ENCODE peak calls at places on chromosomes 4 and X, in four cellular contexts. One of them, this sample, is unnamed.

GRCh38 chr4:128512767-128513322 is 225.2 kb upstream of the PGRMC2 start:
- DNase-seq in T-helper 9 cell: no peak
- DNase-seq in HEK293T: no peak
- DNase-seq in HCEC 1CT: no peak
- DNase-seq in this sample: no peak

GRCh38 chr4:111839186-111839585 is 306.1 kb upstream of the FAM241A start:
- DNase-seq in T-helper 9 cell: no peak
- DNase-seq in HEK293T: no peak
- DNase-seq in HCEC 1CT: no peak
- DNase-seq in this sample: no peak

GRCh38 chrX:132490086-132490419 is 1.2 kb upstream of the MBNL3 start:
- DNase-seq in T-helper 9 cell: no peak
- DNase-seq in HEK293T: no peak
- DNase-seq in HCEC 1CT: no peak
- DNase-seq in this sample: no peak

GRCh38 chrX:150200820-150201287 is 162.3 kb upstream of the MAMLD1 start:
- DNase-seq in T-helper 9 cell: no peak
- DNase-seq in HEK293T: peak
- DNase-seq in HCEC 1CT: peak
- DNase-seq in this sample: peak

GRCh38 chrX:2320580-2321327 is 180.0 kb downstream of the DHRSX start:
- DNase-seq in T-helper 9 cell: no peak
- DNase-seq in HEK293T: no peak
- DNase-seq in HCEC 1CT: peak
- DNase-seq in this sample: peak

GRCh38 chr4:15035152-15035551 is 32.9 kb downstream of the CPEB2 start:
- DNase-seq in T-helper 9 cell: no peak
- DNase-seq in HEK293T: no peak
- DNase-seq in HCEC 1CT: no peak
- DNase-seq in this sample: no peak

GRCh38 chrX:68843992-68844391 is 15.2 kb downstream of the EFNB1 start:
- DNase-seq in T-helper 9 cell: no peak
- DNase-seq in HEK293T: no peak
- DNase-seq in HCEC 1CT: no peak
- DNase-seq in this sample: no peak

GRCh38 chr4:21801661-21802355 is 146.8 kb downstream of the KCNIP4 start:
- DNase-seq in T-helper 9 cell: no peak
- DNase-seq in HEK293T: no peak
- DNase-seq in HCEC 1CT: no peak
- DNase-seq in this sample: no peak

GRCh38 chrX:120672389-120672788 is 42.5 kb upstream of the C1GALT1C1 start:
- DNase-seq in T-helper 9 cell: no peak
- DNase-seq in HEK293T: no peak
- DNase-seq in HCEC 1CT: peak
- DNase-seq in this sample: peak